ENCODE peak calls at places on chromosome 10, in five cellular contexts. X, R, K, M and V are unnamed samples.

GRCh38 chr10:44985175-44985681 is 6.6 kb upstream of the DEPP1 start:
- DNase-seq in K (no peak), R (no peak), X (no peak), M (no peak), V (no peak)

GRCh38 chr10:132938472-132939329 is 3.7 kb downstream of the CFAP46 start:
- DNase-seq in R (no peak), X (no peak), K (no peak), M (no peak), V (peak; percentile 36)

GRCh38 chr10:101691081-101691480 is 3.9 kb downstream of the FBXW4 start:
- DNase-seq in R (no peak), X (no peak), K (no peak), M (no peak), V (no peak)

GRCh38 chr10:85648279-85648754 is 718.3 kb downstream of the GRID1 start:
- DNase-seq in M (no peak), R (no peak), K (no peak), X (no peak), V (no peak)

GRCh38 chr10:121337356-121337936 is 260.8 kb downstream of the FGFR2 start:
- DNase-seq in R (no peak), K (no peak), M (no peak), X (peak; percentile 20), V (no peak)

GRCh38 chr10:95096143-95096542 is 26.8 kb upstream of the CYP2C8 start:
- DNase-seq in M (no peak), R (no peak), K (no peak), X (no peak), V (no peak)

GRCh38 chr10:112151640-112152039 is 31.9 kb downstream of the GPAM start:
- DNase-seq in R (no peak), M (no peak), K (no peak), X (no peak), V (no peak)

GRCh38 chr10:107546239-107546638 is 381.7 kb upstream of the SORCS1 start:
- DNase-seq in X (no peak), R (no peak), M (no peak), K (no peak), V (no peak)

GRCh38 chr10:79249156-79250121 is 97.8 kb upstream of the PPIF start:
- DNase-seq in M (no peak), R (no peak), K (no peak), X (no peak), V (no peak)

GRCh38 chr10:133324198-133324792 is 12.4 kb downstream of the CALY start:
- DNase-seq in R (no peak), X (peak; percentile 69), K (peak; percentile 61), M (peak; percentile 71), V (peak; percentile 66)

GRCh38 chr10:114624941-114625780 is 32.9 kb downstream of the ABLIM1 start:
- DNase-seq in R (no peak), M (no peak), K (no peak), X (no peak), V (no peak)

GRCh38 chr10:114100848-114101741 is 57.4 kb downstream of the ADRB1 start:
- DNase-seq in X (no peak), K (no peak), M (peak; percentile 9), R (no peak), V (no peak)

GRCh38 chr10:87844837-87845623 is 18.3 kb downstream of the KLLN start:
- DNase-seq in K (no peak), X (no peak), R (no peak), M (no peak), V (no peak)

GRCh38 chr10:106722524-106722923 is 442.0 kb downstream of the SORCS1 start:
- DNase-seq in K (no peak), X (no peak), M (no peak), R (no peak), V (no peak)

GRCh38 chr10:22634606-22635467 is 79.5 kb downstream of the PIP4K2A start:
- DNase-seq in R (no peak), X (no peak), K (no peak), M (no peak), V (no peak)

GRCh38 chr10:14588084-14588937 is 186.4 kb downstream of the FAM107B start:
- DNase-seq in K (no peak), X (peak; percentile 56), R (no peak), M (no peak), V (peak; percentile 71)

GRCh38 chr10:133012573-133013359 is 70.4 kb upstream of the CFAP46 start:
- DNase-seq in R (no peak), X (peak; percentile 29), M (no peak), K (no peak), V (no peak)

GRCh38 chr10:30430544-30431298 is 3.3 kb upstream of the MAP3K8 start:
- DNase-seq in M (no peak), K (no peak), R (no peak), X (no peak), V (no peak)

GRCh38 chr10:128062837-128063563 is 63.2 kb downstream of the MKI67 start:
- DNase-seq in K (peak; percentile 63), R (no peak), X (no peak), M (no peak), V (peak; percentile 50)

GRCh38 chr10:86164216-86164774 is 202.3 kb downstream of the GRID1 start:
- DNase-seq in M (no peak), X (peak; percentile 49), R (no peak), K (no peak), V (no peak)

GRCh38 chr10:9175200-9175599 is 1120.7 kb downstream of the GATA3 start:
- DNase-seq in X (no peak), M (no peak), R (no peak), K (no peak), V (no peak)

GRCh38 chr10:47451275-47451997 is 32.5 kb downstream of the ANXA8 start:
- DNase-seq in M (no peak), R (no peak), X (no peak), K (no peak), V (no peak)

GRCh38 chr10:14571866-14572507 is 202.7 kb downstream of the FAM107B start:
- DNase-seq in X (peak; percentile 90), R (peak; percentile 17), K (peak; percentile 65), M (peak; percentile 46), V (peak; percentile 61)

GRCh38 chr10:20858292-20859124 is 38.6 kb downstream of the NEBL start:
- DNase-seq in R (no peak), K (no peak), X (no peak), M (no peak), V (no peak)

GRCh38 chr10:120789292-120789691 is 61.9 kb upstream of the WDR11 start:
- DNase-seq in R (no peak), M (no peak), X (no peak), K (no peak), V (no peak)

GRCh38 chr10:103679096-103679790 is 176.1 kb downstream of the SH3PXD2A start:
- DNase-seq in X (no peak), K (no peak), M (no peak), R (no peak), V (no peak)